ENCODE peak calls at places on chromosome 1, in seven cellular contexts. One of them, this sample, is unnamed.

GRCh38 chr1:23403038-23403336 is 21.6 kb downstream of the TCEA3 start:
- DNase-seq in SK-N-SH: no peak
- DNase-seq in transverse colon: no peak
- DNase-seq in right lobe of liver: no peak
- DNase-seq in pancreas: no peak
- DNase-seq in CD8-positive, alpha-beta T cell: no peak
- DNase-seq in HCT116: peak; percentile 28
- DNase-seq in this sample: peak; percentile 60

GRCh38 chr1:209710837-209711236 is 6.2 kb downstream of the HSD11B1 start:
- DNase-seq in SK-N-SH: no peak
- DNase-seq in transverse colon: no peak
- DNase-seq in right lobe of liver: no peak
- DNase-seq in pancreas: no peak
- DNase-seq in CD8-positive, alpha-beta T cell: no peak
- DNase-seq in HCT116: no peak
- DNase-seq in this sample: no peak

GRCh38 chr1:201502511-201502857 is 4.4 kb downstream of the CSRP1 start:
- DNase-seq in SK-N-SH: no peak
- DNase-seq in transverse colon: no peak
- DNase-seq in right lobe of liver: no peak
- DNase-seq in pancreas: no peak
- DNase-seq in CD8-positive, alpha-beta T cell: no peak
- DNase-seq in HCT116: no peak
- DNase-seq in this sample: no peak

GRCh38 chr1:60573726-60574409 is 500.3 kb upstream of the C1orf87 start:
- DNase-seq in SK-N-SH: no peak
- DNase-seq in transverse colon: no peak
- DNase-seq in right lobe of liver: no peak
- DNase-seq in pancreas: no peak
- DNase-seq in CD8-positive, alpha-beta T cell: no peak
- DNase-seq in HCT116: peak; percentile 27
- DNase-seq in this sample: no peak

GRCh38 chr1:220317161-220317560 is 44.9 kb upstream of the RAB3GAP2 start:
- DNase-seq in SK-N-SH: no peak
- DNase-seq in transverse colon: no peak
- DNase-seq in right lobe of liver: no peak
- DNase-seq in pancreas: no peak
- DNase-seq in CD8-positive, alpha-beta T cell: no peak
- DNase-seq in HCT116: no peak
- DNase-seq in this sample: no peak

GRCh38 chr1:213041443-213041842 is 9.6 kb upstream of the RPS6KC1 start:
- DNase-seq in SK-N-SH: no peak
- DNase-seq in transverse colon: no peak
- DNase-seq in right lobe of liver: no peak
- DNase-seq in pancreas: no peak
- DNase-seq in CD8-positive, alpha-beta T cell: no peak
- DNase-seq in HCT116: no peak
- DNase-seq in this sample: no peak

GRCh38 chr1:112998592-112999235 is 42.7 kb upstream of the SLC16A1 start:
- DNase-seq in SK-N-SH: peak; percentile 21
- DNase-seq in transverse colon: no peak
- DNase-seq in right lobe of liver: peak; percentile 31
- DNase-seq in pancreas: peak; percentile 54
- DNase-seq in CD8-positive, alpha-beta T cell: no peak
- DNase-seq in HCT116: no peak
- DNase-seq in this sample: no peak

GRCh38 chr1:233229291-233229690 is 66.2 kb downstream of the PCNX2 start:
- DNase-seq in SK-N-SH: no peak
- DNase-seq in transverse colon: no peak
- DNase-seq in right lobe of liver: no peak
- DNase-seq in pancreas: no peak
- DNase-seq in CD8-positive, alpha-beta T cell: no peak
- DNase-seq in HCT116: no peak
- DNase-seq in this sample: no peak

GRCh38 chr1:3423245-3423829 is 31.1 kb upstream of the ARHGEF16 start:
- DNase-seq in SK-N-SH: no peak
- DNase-seq in transverse colon: peak; percentile 85
- DNase-seq in right lobe of liver: peak; percentile 58
- DNase-seq in pancreas: peak; percentile 89
- DNase-seq in CD8-positive, alpha-beta T cell: no peak
- DNase-seq in HCT116: no peak
- DNase-seq in this sample: peak; percentile 92

GRCh38 chr1:39671793-39672550 is at the start of gene NT5C1A:
- DNase-seq in SK-N-SH: peak; percentile 89
- DNase-seq in transverse colon: peak; percentile 15
- DNase-seq in right lobe of liver: peak; percentile 42
- DNase-seq in pancreas: peak; percentile 83
- DNase-seq in CD8-positive, alpha-beta T cell: no peak
- DNase-seq in HCT116: no peak
- DNase-seq in this sample: no peak

GRCh38 chr1:247639381-247639981 is 34.1 kb downstream of the OR2G3 start:
- DNase-seq in SK-N-SH: peak; percentile 65
- DNase-seq in transverse colon: peak; percentile 90
- DNase-seq in right lobe of liver: peak; percentile 72
- DNase-seq in pancreas: peak; percentile 88
- DNase-seq in CD8-positive, alpha-beta T cell: peak; percentile 2
- DNase-seq in HCT116: no peak
- DNase-seq in this sample: peak; percentile 56

GRCh38 chr1:160884579-160884978 is 401 bp downstream of the ITLN1 start:
- DNase-seq in SK-N-SH: peak; percentile 35
- DNase-seq in transverse colon: no peak
- DNase-seq in right lobe of liver: no peak
- DNase-seq in pancreas: no peak
- DNase-seq in CD8-positive, alpha-beta T cell: no peak
- DNase-seq in HCT116: peak; percentile 6
- DNase-seq in this sample: no peak

GRCh38 chr1:192879416-192879815 is 70.6 kb downstream of the RGS2 start:
- DNase-seq in SK-N-SH: no peak
- DNase-seq in transverse colon: no peak
- DNase-seq in right lobe of liver: no peak
- DNase-seq in pancreas: no peak
- DNase-seq in CD8-positive, alpha-beta T cell: no peak
- DNase-seq in HCT116: no peak
- DNase-seq in this sample: no peak

GRCh38 chr1:32112800-32113375 is 5.0 kb downstream of the KPNA6 start:
- DNase-seq in SK-N-SH: no peak
- DNase-seq in transverse colon: no peak
- DNase-seq in right lobe of liver: no peak
- DNase-seq in pancreas: no peak
- DNase-seq in CD8-positive, alpha-beta T cell: no peak
- DNase-seq in HCT116: no peak
- DNase-seq in this sample: no peak

GRCh38 chr1:21157054-21157453 is 19.6 kb downstream of the EIF4G3 start:
- DNase-seq in SK-N-SH: no peak
- DNase-seq in transverse colon: no peak
- DNase-seq in right lobe of liver: no peak
- DNase-seq in pancreas: no peak
- DNase-seq in CD8-positive, alpha-beta T cell: no peak
- DNase-seq in HCT116: no peak
- DNase-seq in this sample: no peak

GRCh38 chr1:58932820-58933598 is 149.2 kb upstream of the JUN start:
- DNase-seq in SK-N-SH: no peak
- DNase-seq in transverse colon: peak; percentile 92
- DNase-seq in right lobe of liver: peak; percentile 44
- DNase-seq in pancreas: peak; percentile 75
- DNase-seq in CD8-positive, alpha-beta T cell: no peak
- DNase-seq in HCT116: peak; percentile 79
- DNase-seq in this sample: no peak

GRCh38 chr1:101588677-101589076 is 351.9 kb downstream of the S1PR1 start:
- DNase-seq in SK-N-SH: no peak
- DNase-seq in transverse colon: no peak
- DNase-seq in right lobe of liver: no peak
- DNase-seq in pancreas: no peak
- DNase-seq in CD8-positive, alpha-beta T cell: no peak
- DNase-seq in HCT116: no peak
- DNase-seq in this sample: no peak

GRCh38 chr1:63322248-63322943 is at the start of gene FOXD3:
- DNase-seq in SK-N-SH: peak; percentile 76
- DNase-seq in transverse colon: peak; percentile 71
- DNase-seq in right lobe of liver: peak; percentile 66
- DNase-seq in pancreas: peak; percentile 81
- DNase-seq in CD8-positive, alpha-beta T cell: no peak
- DNase-seq in HCT116: peak; percentile 27
- DNase-seq in this sample: no peak

GRCh38 chr1:94296018-94296417 is 58.6 kb upstream of the ARHGAP29 start:
- DNase-seq in SK-N-SH: no peak
- DNase-seq in transverse colon: no peak
- DNase-seq in right lobe of liver: no peak
- DNase-seq in pancreas: no peak
- DNase-seq in CD8-positive, alpha-beta T cell: no peak
- DNase-seq in HCT116: no peak
- DNase-seq in this sample: no peak

GRCh38 chr1:46546210-46546609 is 5.2 kb downstream of the KNCN start:
- DNase-seq in SK-N-SH: no peak
- DNase-seq in transverse colon: no peak
- DNase-seq in right lobe of liver: no peak
- DNase-seq in pancreas: peak; percentile 19
- DNase-seq in CD8-positive, alpha-beta T cell: no peak
- DNase-seq in HCT116: no peak
- DNase-seq in this sample: no peak

GRCh38 chr1:223233410-223234163 is 90.5 kb upstream of the TLR5 start:
- DNase-seq in SK-N-SH: no peak
- DNase-seq in transverse colon: no peak
- DNase-seq in right lobe of liver: no peak
- DNase-seq in pancreas: no peak
- DNase-seq in CD8-positive, alpha-beta T cell: no peak
- DNase-seq in HCT116: peak; percentile 70
- DNase-seq in this sample: no peak

GRCh38 chr1:88877382-88877825 is 14.0 kb downstream of the GTF2B start:
- DNase-seq in SK-N-SH: peak; percentile 23
- DNase-seq in transverse colon: no peak
- DNase-seq in right lobe of liver: no peak
- DNase-seq in pancreas: no peak
- DNase-seq in CD8-positive, alpha-beta T cell: no peak
- DNase-seq in HCT116: peak; percentile 19
- DNase-seq in this sample: no peak

GRCh38 chr1:11879311-11880180 is 20.8 kb upstream of the NPPB start:
- DNase-seq in SK-N-SH: no peak
- DNase-seq in transverse colon: no peak
- DNase-seq in right lobe of liver: no peak
- DNase-seq in pancreas: no peak
- DNase-seq in CD8-positive, alpha-beta T cell: no peak
- DNase-seq in HCT116: no peak
- DNase-seq in this sample: no peak

GRCh38 chr1:11880181-11880575 is 21.4 kb upstream of the NPPB start:
- DNase-seq in SK-N-SH: no peak
- DNase-seq in transverse colon: no peak
- DNase-seq in right lobe of liver: no peak
- DNase-seq in pancreas: no peak
- DNase-seq in CD8-positive, alpha-beta T cell: no peak
- DNase-seq in HCT116: no peak
- DNase-seq in this sample: no peak

GRCh38 chr1:11880911-11881748 is 22.4 kb upstream of the NPPB start:
- DNase-seq in SK-N-SH: peak; percentile 91
- DNase-seq in transverse colon: no peak
- DNase-seq in right lobe of liver: no peak
- DNase-seq in pancreas: no peak
- DNase-seq in CD8-positive, alpha-beta T cell: no peak
- DNase-seq in HCT116: no peak
- DNase-seq in this sample: no peak

GRCh38 chr1:11882814-11883538 is 24.2 kb upstream of the NPPB start:
- DNase-seq in SK-N-SH: peak; percentile 78
- DNase-seq in transverse colon: peak; percentile 69
- DNase-seq in right lobe of liver: peak; percentile 46
- DNase-seq in pancreas: peak; percentile 94
- DNase-seq in CD8-positive, alpha-beta T cell: no peak
- DNase-seq in HCT116: no peak
- DNase-seq in this sample: peak; percentile 64

GRCh38 chr1:11881749-11882441 is 23.1 kb upstream of the NPPB start:
- DNase-seq in SK-N-SH: no peak
- DNase-seq in transverse colon: no peak
- DNase-seq in right lobe of liver: no peak
- DNase-seq in pancreas: no peak
- DNase-seq in CD8-positive, alpha-beta T cell: no peak
- DNase-seq in HCT116: no peak
- DNase-seq in this sample: no peak
- TF ChIP-seq CTCF in SK-N-SH: no peak
- TF ChIP-seq CTCF in transverse colon: no peak
- TF ChIP-seq CTCF in right lobe of liver: no peak
- TF ChIP-seq CTCF in pancreas: no peak
- TF ChIP-seq CTCF in CD8-positive, alpha-beta T cell: no peak
- TF ChIP-seq CTCF in HCT116: no peak
- TF ChIP-seq CTCF in this sample: no peak

GRCh38 chr1:203557390-203557789 is 63.4 kb downstream of the OPTC start:
- DNase-seq in SK-N-SH: no peak
- DNase-seq in transverse colon: peak; percentile 17
- DNase-seq in right lobe of liver: no peak
- DNase-seq in pancreas: no peak
- DNase-seq in CD8-positive, alpha-beta T cell: no peak
- DNase-seq in HCT116: no peak
- DNase-seq in this sample: no peak
- H3K27ac ChIP-seq in SK-N-SH: peak overlapping the region; percentile 96
- H3K27ac ChIP-seq in transverse colon: peak overlapping the region; percentile 84
- H3K27ac ChIP-seq in right lobe of liver: no peak overlapping the region
- H3K27ac ChIP-seq in pancreas: no peak overlapping the region
- H3K27ac ChIP-seq in CD8-positive, alpha-beta T cell: no peak overlapping the region
- H3K27ac ChIP-seq in HCT116: no peak overlapping the region
- H3K27ac ChIP-seq in this sample: no peak overlapping the region

GRCh38 chr1:183810756-183811155 is 5.8 kb downstream of the RGL1 start:
- DNase-seq in SK-N-SH: no peak
- DNase-seq in transverse colon: no peak
- DNase-seq in right lobe of liver: no peak
- DNase-seq in pancreas: no peak
- DNase-seq in CD8-positive, alpha-beta T cell: no peak
- DNase-seq in HCT116: no peak
- DNase-seq in this sample: no peak

GRCh38 chr1:183807549-183808168 is 2.7 kb downstream of the RGL1 start:
- DNase-seq in SK-N-SH: no peak
- DNase-seq in transverse colon: peak; percentile 19
- DNase-seq in right lobe of liver: peak; percentile 28
- DNase-seq in pancreas: no peak
- DNase-seq in CD8-positive, alpha-beta T cell: no peak
- DNase-seq in HCT116: no peak
- DNase-seq in this sample: no peak

GRCh38 chr1:183812111-183812510 is 7.2 kb downstream of the RGL1 start:
- DNase-seq in SK-N-SH: no peak
- DNase-seq in transverse colon: no peak
- DNase-seq in right lobe of liver: no peak
- DNase-seq in pancreas: no peak
- DNase-seq in CD8-positive, alpha-beta T cell: no peak
- DNase-seq in HCT116: no peak
- DNase-seq in this sample: no peak

GRCh38 chr1:183808296-183809027 is 3.5 kb downstream of the RGL1 start:
- DNase-seq in SK-N-SH: no peak
- DNase-seq in transverse colon: no peak
- DNase-seq in right lobe of liver: no peak
- DNase-seq in pancreas: no peak
- DNase-seq in CD8-positive, alpha-beta T cell: no peak
- DNase-seq in HCT116: no peak
- DNase-seq in this sample: no peak

GRCh38 chr1:183810172-183810571 is 5.3 kb downstream of the RGL1 start:
- DNase-seq in SK-N-SH: no peak
- DNase-seq in transverse colon: peak; percentile 16
- DNase-seq in right lobe of liver: no peak
- DNase-seq in pancreas: no peak
- DNase-seq in CD8-positive, alpha-beta T cell: no peak
- DNase-seq in HCT116: no peak
- DNase-seq in this sample: no peak
- H3K9me3 ChIP-seq in SK-N-SH: no peaks in the 10 kb centered on the region
- H3K9me3 ChIP-seq in transverse colon: no peaks in the 10 kb centered on the region
- H3K9me3 ChIP-seq in right lobe of liver: no peaks in the 10 kb centered on the region
- H3K9me3 ChIP-seq in pancreas: no peaks in the 10 kb centered on the region
- H3K9me3 ChIP-seq in CD8-positive, alpha-beta T cell: no peaks in the 10 kb centered on the region
- H3K9me3 ChIP-seq in HCT116: no peaks in the 10 kb centered on the region
- H3K9me3 ChIP-seq in this sample: no peaks in the 10 kb centered on the region

GRCh38 chr1:64942648-64943047 is 23.7 kb downstream of the JAK1 start:
- DNase-seq in SK-N-SH: no peak
- DNase-seq in transverse colon: no peak
- DNase-seq in right lobe of liver: no peak
- DNase-seq in pancreas: no peak
- DNase-seq in CD8-positive, alpha-beta T cell: no peak
- DNase-seq in HCT116: no peak
- DNase-seq in this sample: no peak
- TF ChIP-seq CTCF in SK-N-SH: no peak
- TF ChIP-seq CTCF in transverse colon: no peak
- TF ChIP-seq CTCF in right lobe of liver: no peak
- TF ChIP-seq CTCF in pancreas: no peak
- TF ChIP-seq CTCF in CD8-positive, alpha-beta T cell: no peak
- TF ChIP-seq CTCF in HCT116: no peak
- TF ChIP-seq CTCF in this sample: no peak